ENCODE peak calls at places on chromosomes 7 and 10, in four cellular contexts. G, Q, W and F are unnamed samples.

GRCh38 chr10:123611876-123612275 is 54.3 kb upstream of the GPR26 start:
- DNase-seq in G (no peak), Q (no peak), W (no peak), F (no peak)

GRCh38 chr7:156998988-156999610 is 11.4 kb downstream of the MNX1 start:
- DNase-seq in Q (no peak), W (no peak), G (no peak), F (no peak)

GRCh38 chr10:132735923-132736391 is 50.0 kb downstream of the NKX6-2 start:
- DNase-seq in W (no peak), Q (no peak), G (no peak), F (no peak)

GRCh38 chr10:77507313-77507712 is 130.3 kb downstream of the KCNMA1 start:
- DNase-seq in G (no peak), W (no peak), Q (no peak), F (peak)

GRCh38 chr7:13802651-13803050 is 186.8 kb downstream of the ETV1 start:
- DNase-seq in G (no peak), W (no peak), Q (no peak), F (no peak)

GRCh38 chr10:1240341-1240775 is 184.2 kb downstream of the WDR37 start:
- DNase-seq in Q (no peak), W (no peak), G (no peak), F (no peak)

GRCh38 chr10:43903451-43903850 is 254.8 kb upstream of the ZNF32 start:
- DNase-seq in G (no peak), W (no peak), Q (no peak), F (no peak)

GRCh38 chr10:1425886-1426285 is 311.4 kb downstream of the ADARB2 start:
- DNase-seq in W (no peak), G (no peak), Q (no peak), F (no peak)

GRCh38 chr7:139568813-139569490 is 45.5 kb downstream of the CLEC2L start:
- DNase-seq in W (no peak), G (no peak), Q (no peak), F (no peak)

GRCh38 chr10:29530112-29530976 is 104.4 kb downstream of the SVIL start:
- DNase-seq in W (peak), G (no peak), Q (no peak), F (no peak)

GRCh38 chr7:102439963-102440795 is 6.8 kb downstream of the ORAI2 start:
- DNase-seq in G (peak), W (peak), Q (no peak), F (peak)